ENCODE peak calls at places on chromosomes 2 and 18, in ten cellular contexts. One of them, this sample, is unnamed.

GRCh38 chr2:176392125-176392704 is 123.0 kb downstream of the MTX2 start:
- DNase-seq in sigmoid colon: no peak
- DNase-seq in HCT116: no peak
- DNase-seq in spleen: no peak
- DNase-seq in GM12878: no peak
- DNase-seq in GM12892: no peak
- DNase-seq in prostate gland: peak; percentile 27
- DNase-seq in transverse colon: no peak
- DNase-seq in breast epithelium: no peak
- DNase-seq in K562: no peak
- DNase-seq in this sample: no peak

GRCh38 chr2:226057365-226057764 is 657.9 kb downstream of the NYAP2 start:
- DNase-seq in sigmoid colon: no peak
- DNase-seq in HCT116: no peak
- DNase-seq in spleen: no peak
- DNase-seq in GM12878: no peak
- DNase-seq in GM12892: no peak
- DNase-seq in prostate gland: no peak
- DNase-seq in transverse colon: no peak
- DNase-seq in breast epithelium: no peak
- DNase-seq in K562: no peak
- DNase-seq in this sample: no peak

GRCh38 chr2:31312898-31313297 is 78.9 kb downstream of the EHD3 start:
- DNase-seq in sigmoid colon: no peak
- DNase-seq in HCT116: no peak
- DNase-seq in spleen: no peak
- DNase-seq in GM12878: no peak
- DNase-seq in GM12892: no peak
- DNase-seq in prostate gland: no peak
- DNase-seq in transverse colon: no peak
- DNase-seq in breast epithelium: no peak
- DNase-seq in K562: no peak
- DNase-seq in this sample: no peak

GRCh38 chr2:172698041-172698863 is 37.4 kb upstream of the RAPGEF4 start:
- DNase-seq in sigmoid colon: no peak
- DNase-seq in HCT116: peak; percentile 67
- DNase-seq in spleen: no peak
- DNase-seq in GM12878: peak; percentile 26
- DNase-seq in GM12892: no peak
- DNase-seq in prostate gland: no peak
- DNase-seq in transverse colon: no peak
- DNase-seq in breast epithelium: no peak
- DNase-seq in K562: peak; percentile 20
- DNase-seq in this sample: no peak

GRCh38 chr18:32542221-32542798 is 71.6 kb upstream of the GAREM1 start:
- DNase-seq in sigmoid colon: no peak
- DNase-seq in HCT116: no peak
- DNase-seq in spleen: no peak
- DNase-seq in GM12878: no peak
- DNase-seq in GM12892: no peak
- DNase-seq in prostate gland: no peak
- DNase-seq in transverse colon: no peak
- DNase-seq in breast epithelium: no peak
- DNase-seq in K562: no peak
- DNase-seq in this sample: no peak

GRCh38 chr2:75596784-75597183 is 36.0 kb upstream of the EVA1A start:
- DNase-seq in sigmoid colon: no peak
- DNase-seq in HCT116: no peak
- DNase-seq in spleen: no peak
- DNase-seq in GM12878: no peak
- DNase-seq in GM12892: no peak
- DNase-seq in prostate gland: no peak
- DNase-seq in transverse colon: no peak
- DNase-seq in breast epithelium: no peak
- DNase-seq in K562: no peak
- DNase-seq in this sample: no peak

GRCh38 chr18:54734059-54734458 is 94.2 kb upstream of the RAB27B start:
- DNase-seq in sigmoid colon: no peak
- DNase-seq in HCT116: no peak
- DNase-seq in spleen: no peak
- DNase-seq in GM12878: no peak
- DNase-seq in GM12892: no peak
- DNase-seq in prostate gland: no peak
- DNase-seq in transverse colon: no peak
- DNase-seq in breast epithelium: no peak
- DNase-seq in K562: peak; percentile 19
- DNase-seq in this sample: no peak

GRCh38 chr2:85355073-85355410 is 473 bp downstream of the ELMOD3 start:
- DNase-seq in sigmoid colon: no peak
- DNase-seq in HCT116: no peak
- DNase-seq in spleen: peak; percentile 85
- DNase-seq in GM12878: no peak
- DNase-seq in GM12892: no peak
- DNase-seq in prostate gland: no peak
- DNase-seq in transverse colon: no peak
- DNase-seq in breast epithelium: no peak
- DNase-seq in K562: no peak
- DNase-seq in this sample: no peak

GRCh38 chr2:57497489-57498096 is 549.0 kb upstream of the VRK2 start:
- DNase-seq in sigmoid colon: no peak
- DNase-seq in HCT116: peak; percentile 41
- DNase-seq in spleen: no peak
- DNase-seq in GM12878: peak; percentile 4
- DNase-seq in GM12892: no peak
- DNase-seq in prostate gland: peak; percentile 10
- DNase-seq in transverse colon: peak; percentile 22
- DNase-seq in breast epithelium: no peak
- DNase-seq in K562: peak; percentile 28
- DNase-seq in this sample: peak; percentile 1

GRCh38 chr2:69291004-69291650 is 95.9 kb downstream of the GFPT1 start:
- DNase-seq in sigmoid colon: no peak
- DNase-seq in HCT116: no peak
- DNase-seq in spleen: no peak
- DNase-seq in GM12878: no peak
- DNase-seq in GM12892: no peak
- DNase-seq in prostate gland: no peak
- DNase-seq in transverse colon: no peak
- DNase-seq in breast epithelium: no peak
- DNase-seq in K562: no peak
- DNase-seq in this sample: no peak

GRCh38 chr2:72859831-72860262 is 27.4 kb upstream of the SPR start:
- DNase-seq in sigmoid colon: no peak
- DNase-seq in HCT116: peak; percentile 77
- DNase-seq in spleen: no peak
- DNase-seq in GM12878: no peak
- DNase-seq in GM12892: no peak
- DNase-seq in prostate gland: peak; percentile 81
- DNase-seq in transverse colon: peak; percentile 78
- DNase-seq in breast epithelium: no peak
- DNase-seq in K562: peak; percentile 53
- DNase-seq in this sample: no peak

GRCh38 chr2:146119586-146119985 is 1599.7 kb upstream of the ZEB2 start:
- DNase-seq in sigmoid colon: no peak
- DNase-seq in HCT116: no peak
- DNase-seq in spleen: no peak
- DNase-seq in GM12878: no peak
- DNase-seq in GM12892: no peak
- DNase-seq in prostate gland: no peak
- DNase-seq in transverse colon: no peak
- DNase-seq in breast epithelium: no peak
- DNase-seq in K562: no peak
- DNase-seq in this sample: no peak

GRCh38 chr2:146128216-146128615 is 1608.3 kb upstream of the ZEB2 start:
- DNase-seq in sigmoid colon: no peak
- DNase-seq in HCT116: no peak
- DNase-seq in spleen: no peak
- DNase-seq in GM12878: no peak
- DNase-seq in GM12892: no peak
- DNase-seq in prostate gland: no peak
- DNase-seq in transverse colon: no peak
- DNase-seq in breast epithelium: no peak
- DNase-seq in K562: no peak
- DNase-seq in this sample: no peak

GRCh38 chr2:146124741-146125140 is 1604.8 kb upstream of the ZEB2 start:
- DNase-seq in sigmoid colon: no peak
- DNase-seq in HCT116: no peak
- DNase-seq in spleen: no peak
- DNase-seq in GM12878: no peak
- DNase-seq in GM12892: no peak
- DNase-seq in prostate gland: no peak
- DNase-seq in transverse colon: no peak
- DNase-seq in breast epithelium: no peak
- DNase-seq in K562: no peak
- DNase-seq in this sample: no peak

GRCh38 chr2:146123714-146124113 is 1603.8 kb upstream of the ZEB2 start:
- DNase-seq in sigmoid colon: no peak
- DNase-seq in HCT116: no peak
- DNase-seq in spleen: no peak
- DNase-seq in GM12878: no peak
- DNase-seq in GM12892: no peak
- DNase-seq in prostate gland: no peak
- DNase-seq in transverse colon: no peak
- DNase-seq in breast epithelium: no peak
- DNase-seq in K562: no peak
- DNase-seq in this sample: no peak

GRCh38 chr2:146123256-146123655 is 1603.3 kb upstream of the ZEB2 start:
- DNase-seq in sigmoid colon: no peak
- DNase-seq in HCT116: no peak
- DNase-seq in spleen: no peak
- DNase-seq in GM12878: no peak
- DNase-seq in GM12892: no peak
- DNase-seq in prostate gland: no peak
- DNase-seq in transverse colon: no peak
- DNase-seq in breast epithelium: no peak
- DNase-seq in K562: no peak
- DNase-seq in this sample: no peak
- TF ChIP-seq POLR2A in sigmoid colon: no peak
- TF ChIP-seq POLR2A in HCT116: no peak
- TF ChIP-seq POLR2A in spleen: no peak
- TF ChIP-seq POLR2A in GM12878: no peak
- TF ChIP-seq POLR2A in GM12892: no peak
- TF ChIP-seq POLR2A in prostate gland: no peak
- TF ChIP-seq POLR2A in transverse colon: no peak
- TF ChIP-seq POLR2A in breast epithelium: no peak
- TF ChIP-seq POLR2A in K562: no peak
- TF ChIP-seq POLR2A in this sample: no peak

GRCh38 chr2:160442603-160443002 is 51.0 kb downstream of the RBMS1 start:
- DNase-seq in sigmoid colon: no peak
- DNase-seq in HCT116: no peak
- DNase-seq in spleen: no peak
- DNase-seq in GM12878: no peak
- DNase-seq in GM12892: no peak
- DNase-seq in prostate gland: no peak
- DNase-seq in transverse colon: no peak
- DNase-seq in breast epithelium: no peak
- DNase-seq in K562: no peak
- DNase-seq in this sample: no peak

GRCh38 chr2:160445673-160446072 is 47.9 kb downstream of the RBMS1 start:
- DNase-seq in sigmoid colon: no peak
- DNase-seq in HCT116: no peak
- DNase-seq in spleen: no peak
- DNase-seq in GM12878: no peak
- DNase-seq in GM12892: no peak
- DNase-seq in prostate gland: no peak
- DNase-seq in transverse colon: no peak
- DNase-seq in breast epithelium: no peak
- DNase-seq in K562: no peak
- DNase-seq in this sample: no peak

GRCh38 chr2:160437273-160437672 is 56.3 kb downstream of the RBMS1 start:
- DNase-seq in sigmoid colon: no peak
- DNase-seq in HCT116: no peak
- DNase-seq in spleen: no peak
- DNase-seq in GM12878: no peak
- DNase-seq in GM12892: no peak
- DNase-seq in prostate gland: no peak
- DNase-seq in transverse colon: no peak
- DNase-seq in breast epithelium: no peak
- DNase-seq in K562: no peak
- DNase-seq in this sample: no peak

GRCh38 chr2:160440888-160441287 is 52.7 kb downstream of the RBMS1 start:
- DNase-seq in sigmoid colon: no peak
- DNase-seq in HCT116: no peak
- DNase-seq in spleen: no peak
- DNase-seq in GM12878: no peak
- DNase-seq in GM12892: no peak
- DNase-seq in prostate gland: no peak
- DNase-seq in transverse colon: no peak
- DNase-seq in breast epithelium: no peak
- DNase-seq in K562: no peak
- DNase-seq in this sample: no peak
- TF ChIP-seq POLR2AphosphoS5 in sigmoid colon: no peak
- TF ChIP-seq POLR2AphosphoS5 in HCT116: no peak
- TF ChIP-seq POLR2AphosphoS5 in spleen: no peak
- TF ChIP-seq POLR2AphosphoS5 in GM12878: no peak
- TF ChIP-seq POLR2AphosphoS5 in GM12892: no peak
- TF ChIP-seq POLR2AphosphoS5 in prostate gland: no peak
- TF ChIP-seq POLR2AphosphoS5 in transverse colon: no peak
- TF ChIP-seq POLR2AphosphoS5 in breast epithelium: no peak
- TF ChIP-seq POLR2AphosphoS5 in K562: no peak
- TF ChIP-seq POLR2AphosphoS5 in this sample: no peak

DNA sequence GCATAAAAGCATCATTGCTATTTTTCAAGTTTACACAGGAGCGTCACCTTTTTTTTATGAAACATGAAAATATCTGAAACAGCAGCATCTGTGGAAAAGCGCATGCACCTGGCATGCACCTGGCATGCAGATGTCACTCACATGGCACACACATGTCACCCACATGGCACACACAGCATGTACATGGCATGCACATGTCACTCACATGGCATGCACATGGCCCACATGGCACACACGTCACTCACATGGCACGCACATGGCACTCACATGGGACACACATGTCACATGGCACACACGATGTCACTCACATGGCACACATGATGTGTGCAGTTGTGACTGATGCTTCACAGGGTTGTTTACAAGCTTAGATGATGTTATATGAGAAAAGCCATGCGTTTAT is 188.0 kb downstream of the ZNF407 start:
- DNase-seq in sigmoid colon: no peak
- DNase-seq in HCT116: no peak
- DNase-seq in spleen: no peak
- DNase-seq in GM12878: no peak
- DNase-seq in GM12892: no peak
- DNase-seq in prostate gland: no peak
- DNase-seq in transverse colon: no peak
- DNase-seq in breast epithelium: no peak
- DNase-seq in K562: no peak
- DNase-seq in this sample: no peak
- TF ChIP-seq POLR2A in sigmoid colon: no peak
- TF ChIP-seq POLR2A in HCT116: no peak
- TF ChIP-seq POLR2A in spleen: no peak
- TF ChIP-seq POLR2A in GM12878: no peak
- TF ChIP-seq POLR2A in GM12892: no peak
- TF ChIP-seq POLR2A in prostate gland: no peak
- TF ChIP-seq POLR2A in transverse colon: no peak
- TF ChIP-seq POLR2A in breast epithelium: no peak
- TF ChIP-seq POLR2A in K562: no peak
- TF ChIP-seq POLR2A in this sample: no peak

DNA sequence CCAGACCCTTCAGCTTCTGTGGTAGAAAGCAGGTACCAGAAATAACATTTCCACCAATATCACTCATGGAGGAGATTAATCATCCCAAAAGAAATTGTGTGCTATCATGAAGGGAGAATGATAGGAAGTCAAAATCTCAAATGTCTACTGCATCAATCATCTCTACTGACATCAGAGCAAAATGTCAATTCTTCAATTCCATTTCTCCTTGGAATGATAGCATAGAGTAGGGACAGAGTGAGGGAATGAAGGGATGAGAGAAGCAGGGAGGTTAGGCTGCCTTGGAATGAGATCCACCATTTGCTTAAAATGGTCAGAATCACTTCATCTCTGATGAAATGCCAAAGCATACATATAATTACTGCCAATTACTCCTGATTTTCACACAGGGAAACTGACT is 371.8 kb upstream of the ACVR2A start:
- DNase-seq in sigmoid colon: no peak
- DNase-seq in HCT116: no peak
- DNase-seq in spleen: no peak
- DNase-seq in GM12878: no peak
- DNase-seq in GM12892: no peak
- DNase-seq in prostate gland: no peak
- DNase-seq in transverse colon: no peak
- DNase-seq in breast epithelium: no peak
- DNase-seq in K562: no peak
- DNase-seq in this sample: no peak
- TF ChIP-seq POLR2AphosphoS5 in sigmoid colon: no peak
- TF ChIP-seq POLR2AphosphoS5 in HCT116: no peak
- TF ChIP-seq POLR2AphosphoS5 in spleen: no peak
- TF ChIP-seq POLR2AphosphoS5 in GM12878: no peak
- TF ChIP-seq POLR2AphosphoS5 in GM12892: no peak
- TF ChIP-seq POLR2AphosphoS5 in prostate gland: no peak
- TF ChIP-seq POLR2AphosphoS5 in transverse colon: no peak
- TF ChIP-seq POLR2AphosphoS5 in breast epithelium: no peak
- TF ChIP-seq POLR2AphosphoS5 in K562: no peak
- TF ChIP-seq POLR2AphosphoS5 in this sample: no peak

This sample was measured in GM12891.